ENCODE peak calls at places on chromosomes 3 and 15, in four cellular contexts. V is adrenal gland, Q is brain microvascular endothelial cell, X is GM20000. R is an unnamed sample.

GRCh38 chr3:123505820-123506219 is 56.9 kb upstream of the ADCY5 start:
- DNase-seq in Q (no peak), X (no peak), V (no peak), R (no peak)

GRCh38 chr3:149245738-149246451 is 24.3 kb upstream of the CP start:
- DNase-seq in X (peak), Q (peak), V (no peak), R (peak)

GRCh38 chr3:111326144-111326995 is 215.6 kb upstream of the CD96 start:
- DNase-seq in Q (no peak), V (no peak), X (no peak), R (no peak)

GRCh38 chr3:40837300-40837699 is 312.5 kb downstream of the ZNF621 start:
- DNase-seq in Q (no peak), V (no peak), X (no peak), R (no peak)

GRCh38 chr3:22175899-22176298 is 424.9 kb upstream of the ZNF385D start:
- DNase-seq in Q (no peak), X (no peak), V (no peak), R (no peak)

GRCh38 chr15:32941823-32942222 is 224.0 kb downstream of the GREM1 start:
- DNase-seq in V (no peak), X (no peak), Q (no peak), R (no peak)

GRCh38 chr3:114582929-114583328 is 289.1 kb downstream of the TIGIT start:
- DNase-seq in V (no peak), X (peak), Q (no peak), R (peak)

GRCh38 chr3:190586631-190587000 is 72.7 kb downstream of the IL1RAP start:
- DNase-seq in X (peak), V (no peak), Q (peak), R (peak)

GRCh38 chr15:63979227-63979793 is 67.0 kb downstream of the DAPK2 start:
- DNase-seq in Q (no peak), X (no peak), V (no peak), R (no peak)

GRCh38 chr3:170007031-170007663 is 30.6 kb upstream of the GPR160 start:
- DNase-seq in V (peak), X (peak), Q (peak), R (peak)

GRCh38 chr3:15439476-15439875 is 12.1 kb downstream of the EAF1 start:
- DNase-seq in Q (no peak), X (no peak), V (no peak), R (no peak)

DNA sequence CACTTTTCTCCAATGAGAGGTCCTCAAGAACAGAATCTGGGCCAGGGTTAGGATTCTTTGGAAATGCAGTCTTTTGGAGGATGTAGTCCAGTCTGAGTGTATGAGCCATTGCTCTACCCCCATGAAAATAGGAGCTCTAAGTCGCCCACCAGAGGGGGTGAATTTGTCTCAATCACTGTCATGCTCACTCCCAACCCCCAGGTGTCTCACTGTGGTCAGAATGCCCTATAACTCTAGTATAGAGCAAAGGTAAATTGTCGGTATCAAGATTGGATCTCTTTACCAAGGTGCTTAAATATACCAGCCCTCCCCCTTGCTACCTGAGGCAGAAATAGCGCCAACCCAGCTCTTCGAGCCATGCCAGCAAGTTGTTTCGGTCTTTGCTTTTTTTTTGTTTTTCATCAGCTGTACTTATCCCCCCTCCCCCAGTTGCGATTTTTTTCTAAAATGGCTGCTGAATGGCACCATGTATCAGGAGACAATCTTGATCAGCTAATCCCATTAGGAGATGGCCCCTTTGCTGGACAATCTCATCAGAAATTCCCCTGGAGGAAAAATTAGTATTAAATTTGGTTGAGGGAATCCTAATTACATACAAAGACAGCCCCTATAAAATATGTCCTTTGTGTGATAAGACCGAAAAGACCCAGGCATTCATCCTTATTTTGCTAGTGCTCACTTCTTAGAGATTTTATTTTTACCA is 130.7 kb downstream of the EBLN2 start:
- DNase-seq in Q (no peak), V (no peak), X (no peak), R (no peak)
- TF ChIP-seq CTCF in Q (peak), V (no peak), X (no peak), R (no peak)

DNA sequence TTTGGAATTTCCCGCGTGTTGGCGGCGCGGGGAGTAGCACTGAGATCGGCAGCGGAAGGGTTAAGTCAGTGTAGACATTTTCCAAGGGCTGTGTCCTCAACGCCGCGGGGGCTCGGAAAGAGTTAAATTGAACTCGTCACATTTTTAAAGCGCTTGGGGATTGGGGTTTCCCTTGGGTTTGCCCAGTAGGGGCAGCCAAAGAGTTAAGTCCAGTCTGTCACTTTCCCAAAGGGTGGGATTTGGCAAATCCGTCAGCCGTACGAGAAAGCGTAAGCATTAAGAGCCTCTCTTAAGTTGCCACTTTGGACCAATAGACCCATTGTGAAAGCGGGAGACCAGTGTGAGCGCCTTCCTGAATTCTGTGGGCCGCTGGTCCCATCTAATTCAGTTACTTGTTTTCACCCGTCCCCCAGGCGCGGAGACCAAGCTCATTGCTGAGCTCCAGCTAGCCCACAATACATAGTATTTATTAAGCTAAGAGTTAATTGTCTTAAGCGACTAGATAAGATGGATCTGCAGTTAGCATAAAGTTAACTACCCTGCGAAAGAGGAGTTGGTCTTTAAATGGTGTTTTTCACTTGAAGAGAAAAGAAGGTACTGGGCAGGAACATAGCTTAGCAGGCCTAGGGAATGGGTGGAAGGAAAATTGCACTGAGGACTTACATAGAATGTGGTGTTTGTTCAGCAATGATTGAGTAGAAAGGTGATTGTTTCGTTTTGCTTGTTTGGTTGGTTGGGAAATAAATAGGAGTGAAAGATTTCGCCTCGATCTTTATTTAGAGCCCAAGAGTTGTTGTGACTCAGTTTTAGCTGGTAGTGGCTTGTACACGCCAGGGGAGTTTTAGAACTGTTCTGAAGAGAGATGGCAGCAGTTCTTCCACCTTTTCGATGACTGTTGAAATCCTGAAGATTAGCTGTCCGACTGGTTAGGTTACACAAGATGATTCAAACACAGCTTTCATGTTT is 932 bp downstream of the ARL8B start:
- DNase-seq in Q (peak), X (peak), V (peak), R (peak)
- TF ChIP-seq CTCF in Q (no peak), X (no peak), V (no peak), R (no peak)

GRCh38 chr15:80620141-80620540 is 75.0 kb upstream of the ABHD17C start:
- DNase-seq in X (no peak), Q (no peak), V (no peak), R (no peak)

GRCh38 chr15:80618666-80619481 is 76.2 kb upstream of the ABHD17C start:
- DNase-seq in X (no peak), Q (no peak), V (no peak), R (no peak)

GRCh38 chr15:80620931-80621330 is 74.2 kb upstream of the ABHD17C start:
- DNase-seq in X (no peak), V (no peak), Q (no peak), R (no peak)

GRCh38 chr15:80615783-80616391 is 79.2 kb upstream of the ABHD17C start:
- DNase-seq in X (no peak), V (peak), Q (no peak), R (no peak)

DNA sequence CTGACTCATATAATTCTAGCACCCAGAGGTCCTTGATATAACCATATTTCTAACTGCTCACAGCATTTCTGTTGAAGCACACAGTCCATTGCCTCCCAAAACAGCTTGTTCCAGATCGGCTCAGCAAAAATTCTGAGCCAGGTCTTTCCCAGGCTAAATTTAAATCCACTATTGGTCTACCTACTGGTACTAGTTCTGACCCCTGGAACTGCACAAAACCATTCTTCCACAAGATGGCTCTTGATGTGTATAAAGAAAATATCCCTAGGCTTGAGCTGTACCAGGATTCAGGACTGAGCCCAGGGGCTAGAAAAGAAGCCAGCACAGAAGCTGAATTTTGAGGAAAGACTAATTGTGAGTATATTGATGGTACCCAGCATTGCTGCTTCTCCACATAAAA is 75.4 kb upstream of the ABHD17C start:
- DNase-seq in V (no peak), X (no peak), Q (no peak), R (no peak)
- TF ChIP-seq CTCF in V (no peak), X (no peak), Q (peak), R (no peak)

DNA sequence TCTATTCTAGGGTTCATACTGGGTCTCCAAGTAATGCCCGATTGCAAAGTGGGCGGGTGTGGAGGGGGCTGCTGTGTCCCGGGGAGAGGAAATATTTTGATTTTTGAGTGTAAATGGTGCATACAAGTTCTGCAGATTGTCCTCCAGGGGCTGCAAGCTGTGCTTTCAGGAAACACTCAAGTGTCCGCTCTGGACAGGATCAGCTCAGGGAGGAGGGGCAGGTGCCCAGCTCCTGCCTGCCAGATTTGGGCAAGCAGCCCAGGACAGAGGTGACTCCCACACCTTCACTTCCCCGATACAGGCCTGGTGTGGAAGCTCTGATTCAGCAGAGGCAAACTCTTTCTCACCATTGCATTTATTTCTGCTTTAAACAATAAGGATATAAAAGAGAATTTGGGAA is 142.7 kb downstream of the ALDH1A2 start:
- DNase-seq in V (no peak), X (no peak), Q (no peak), R (no peak)
- TF ChIP-seq CTCF in V (no peak), X (no peak), Q (no peak), R (no peak)

GRCh38 chr15:65641723-65642475 is 20.2 kb downstream of the SLC24A1 start:
- DNase-seq in Q (no peak), V (no peak), X (no peak), R (no peak)
- TF ChIP-seq CTCF in Q (no peak), V (no peak), X (no peak), R (no peak)

DNA sequence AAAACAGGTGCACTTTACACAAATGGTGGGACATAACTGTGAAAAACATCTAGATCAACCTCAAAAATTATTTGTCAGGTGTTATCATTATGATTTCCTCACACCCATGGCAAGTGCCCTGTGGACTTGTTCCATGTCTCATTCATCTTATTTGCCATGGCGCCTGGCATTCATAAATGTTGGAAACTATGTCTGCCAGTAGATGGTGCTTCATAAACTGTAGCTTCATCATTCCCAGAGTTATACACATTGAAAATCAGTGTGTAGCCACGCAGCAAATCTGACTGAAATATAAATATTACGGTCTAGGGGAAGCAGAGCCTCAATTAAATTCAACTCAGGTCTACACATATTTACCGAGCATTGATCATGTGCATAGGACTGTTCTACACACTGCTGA is 90.7 kb downstream of the IMPG2 start:
- DNase-seq in X (no peak), V (no peak), Q (peak), R (no peak)
- TF ChIP-seq CTCF in X (no peak), V (no peak), Q (peak), R (no peak)

R was measured in GM10248.